ENCODE peak calls at places on chromosomes 1 and 21, in five cellular contexts. One of them, this sample, is unnamed.

GRCh38 chr1:203523667-203524066 is 29.7 kb downstream of the OPTC start:
- DNase-seq in SJSA1: no peak
- DNase-seq in C1 segment of cervical spinal cord: no peak
- DNase-seq in effector CD4-positive, alpha-beta T cell: no peak
- DNase-seq in ureter: no peak
- DNase-seq in this sample: no peak

GRCh38 chr1:112637257-112638108 is 17.9 kb downstream of the CAPZA1 start:
- DNase-seq in C1 segment of cervical spinal cord: peak; percentile 28
- DNase-seq in effector CD4-positive, alpha-beta T cell: no peak
- DNase-seq in SJSA1: peak; percentile 64
- DNase-seq in ureter: no peak
- DNase-seq in this sample: peak; percentile 53

GRCh38 chr1:67850611-67851075 is 17.4 kb upstream of the GNG12 start:
- DNase-seq in effector CD4-positive, alpha-beta T cell: no peak
- DNase-seq in C1 segment of cervical spinal cord: peak; percentile 37
- DNase-seq in SJSA1: peak; percentile 92
- DNase-seq in ureter: peak; percentile 48
- DNase-seq in this sample: peak; percentile 92

GRCh38 chr1:185603158-185603557 is 131.0 kb upstream of the HMCN1 start:
- DNase-seq in SJSA1: no peak
- DNase-seq in ureter: no peak
- DNase-seq in effector CD4-positive, alpha-beta T cell: no peak
- DNase-seq in C1 segment of cervical spinal cord: no peak
- DNase-seq in this sample: no peak

GRCh38 chr21:34936299-34936698 is 112.8 kb downstream of the RUNX1 start:
- DNase-seq in SJSA1: no peak
- DNase-seq in ureter: no peak
- DNase-seq in C1 segment of cervical spinal cord: no peak
- DNase-seq in effector CD4-positive, alpha-beta T cell: no peak
- DNase-seq in this sample: no peak

GRCh38 chr1:32984090-32984828 is 19.6 kb upstream of the RNF19B start:
- DNase-seq in C1 segment of cervical spinal cord: no peak
- DNase-seq in effector CD4-positive, alpha-beta T cell: peak; percentile 39
- DNase-seq in ureter: no peak
- DNase-seq in SJSA1: no peak
- DNase-seq in this sample: peak; percentile 73

GRCh38 chr1:156344409-156344808 is 6.1 kb downstream of the TSACC start:
- DNase-seq in ureter: no peak
- DNase-seq in effector CD4-positive, alpha-beta T cell: no peak
- DNase-seq in C1 segment of cervical spinal cord: no peak
- DNase-seq in SJSA1: no peak
- DNase-seq in this sample: no peak

GRCh38 chr21:38170283-38170682 is 86.5 kb upstream of the KCNJ15 start:
- DNase-seq in ureter: peak; percentile 59
- DNase-seq in SJSA1: peak; percentile 50
- DNase-seq in C1 segment of cervical spinal cord: no peak
- DNase-seq in effector CD4-positive, alpha-beta T cell: no peak
- DNase-seq in this sample: peak; percentile 15

GRCh38 chr1:1222575-1223225 is 8.7 kb upstream of the TNFRSF4 start:
- DNase-seq in effector CD4-positive, alpha-beta T cell: no peak
- DNase-seq in C1 segment of cervical spinal cord: no peak
- DNase-seq in SJSA1: no peak
- DNase-seq in ureter: no peak
- DNase-seq in this sample: no peak

GRCh38 chr1:60908159-60908558 is 174.2 kb upstream of the NFIA start:
- DNase-seq in effector CD4-positive, alpha-beta T cell: no peak
- DNase-seq in ureter: no peak
- DNase-seq in C1 segment of cervical spinal cord: no peak
- DNase-seq in SJSA1: no peak
- DNase-seq in this sample: peak; percentile 10

GRCh38 chr1:3681898-3682806 is 29.8 kb downstream of the TP73 start:
- DNase-seq in SJSA1: no peak
- DNase-seq in ureter: no peak
- DNase-seq in C1 segment of cervical spinal cord: no peak
- DNase-seq in effector CD4-positive, alpha-beta T cell: no peak
- DNase-seq in this sample: no peak

GRCh38 chr1:24709748-24710416 is 35.4 kb upstream of the CLIC4 start:
- DNase-seq in SJSA1: no peak
- DNase-seq in effector CD4-positive, alpha-beta T cell: no peak
- DNase-seq in ureter: no peak
- DNase-seq in C1 segment of cervical spinal cord: no peak
- DNase-seq in this sample: no peak

GRCh38 chr1:29752141-29752540 is 515.8 kb downstream of the PTPRU start:
- DNase-seq in SJSA1: peak; percentile 33
- DNase-seq in effector CD4-positive, alpha-beta T cell: no peak
- DNase-seq in C1 segment of cervical spinal cord: no peak
- DNase-seq in ureter: peak; percentile 15
- DNase-seq in this sample: no peak

GRCh38 chr1:151478923-151479322 is 19.6 kb upstream of the POGZ start:
- DNase-seq in effector CD4-positive, alpha-beta T cell: no peak
- DNase-seq in ureter: no peak
- DNase-seq in SJSA1: no peak
- DNase-seq in C1 segment of cervical spinal cord: no peak
- DNase-seq in this sample: peak; percentile 36

GRCh38 chr1:193104496-193104905 is 713 bp downstream of the GLRX2 start:
- DNase-seq in C1 segment of cervical spinal cord: peak; percentile 49
- DNase-seq in effector CD4-positive, alpha-beta T cell: no peak
- DNase-seq in ureter: peak; percentile 49
- DNase-seq in SJSA1: no peak
- DNase-seq in this sample: no peak